ENCODE peak calls at places on chromosomes 4 and X, in four cellular contexts. B, C, Q and Y are unnamed samples. For H3K4me1, the result is how much of the 10 kb centered on the place peaks cover.

GRCh38 chr4:37561803-37562207 is 124.4 kb downstream of the RELL1 start:
- DNase-seq in B (no peak), C (peak), Q (peak), Y (peak)

GRCh38 chrX:117838581-117839331 is 277.9 kb downstream of the KLHL13 start:
- DNase-seq in B (no peak), C (no peak), Q (no peak), Y (no peak)

GRCh38 chr4:143287571-143287923 is 49.1 kb upstream of the GAB1 start:
- DNase-seq in B (no peak), C (no peak), Q (no peak), Y (no peak)

GRCh38 chr4:21845663-21846062 is 102.9 kb downstream of the KCNIP4 start:
- DNase-seq in B (no peak), C (peak), Q (no peak), Y (no peak)

GRCh38 chrX:21840199-21840557 is 761 bp downstream of the MBTPS2 start:
- DNase-seq in B (no peak), C (peak), Q (no peak), Y (no peak)

GRCh38 chr4:41339812-41340809 is 83.4 kb downstream of the UCHL1 start:
- DNase-seq in B (no peak), C (peak), Q (peak), Y (no peak)

GRCh38 chr4:126850286-126850685 is 782.5 kb upstream of the INTU start:
- DNase-seq in B (peak), C (peak), Q (peak), Y (peak)

GRCh38 chrX:30643313-30643821 is 9.9 kb upstream of the GK start:
- DNase-seq in B (no peak), C (no peak), Q (no peak), Y (no peak)

GRCh38 chrX:15718283-15718970 is 19.6 kb upstream of the CA5B start:
- DNase-seq in B (no peak), C (no peak), Q (no peak), Y (no peak)

GRCh38 chr4:47050986-47051725 is 19.8 kb downstream of the GABRB1 start:
- DNase-seq in B (no peak), C (no peak), Q (no peak), Y (no peak)

GRCh38 chr4:39319678-39320077 is 46.5 kb downstream of the RFC1 start:
- DNase-seq in B (peak), C (peak), Q (peak), Y (peak)

GRCh38 chr4:75412746-75413145 is 101.5 kb downstream of the RCHY1 start:
- DNase-seq in B (no peak), C (no peak), Q (no peak), Y (no peak)

GRCh38 chrX:17376381-17377046 is 1.5 kb downstream of the NHS start:
- DNase-seq in B (no peak), C (no peak), Q (peak), Y (no peak)

GRCh38 chr4:138275216-138275615 is 33.1 kb upstream of the SLC7A11 start:
- DNase-seq in B (no peak), C (no peak), Q (no peak), Y (no peak)

GRCh38 chr4:121011138-121011537 is 61.2 kb downstream of the NDNF start:
- DNase-seq in B (no peak), C (no peak), Q (no peak), Y (no peak)

GRCh38 chrX:18290200-18290599 is 64.3 kb downstream of the SCML2 start:
- DNase-seq in B (no peak), C (no peak), Q (no peak), Y (no peak)

GRCh38 chr4:40956726-40957255 is 207.0 kb downstream of the NSUN7 start:
- DNase-seq in B (no peak), C (no peak), Q (no peak), Y (no peak)

GRCh38 chr4:55345054-55345453 is 988 bp upstream of the SRD5A3 start:
- DNase-seq in B (no peak), C (no peak), Q (no peak), Y (no peak)

GRCh38 chr4:53313510-53313909 is 52.4 kb downstream of the SCFD2 start:
- DNase-seq in B (no peak), C (peak), Q (peak), Y (no peak)

GRCh38 chr4:3414421-3415279 is 27.1 kb upstream of the HGFAC start:
- DNase-seq in B (no peak), C (no peak), Q (no peak), Y (no peak)

GRCh38 chr4:181162266-181163063 is 1080.7 kb upstream of the TENM3 start:
- DNase-seq in B (no peak), C (no peak), Q (no peak), Y (no peak)

GRCh38 chr4:108272566-108272965 is 103.8 kb upstream of the LEF1 start:
- DNase-seq in B (no peak), C (peak), Q (no peak), Y (no peak)

GRCh38 chrX:2589186-2590020 is 88.6 kb upstream of the DHRSX start:
- DNase-seq in B (no peak), C (no peak), Q (no peak), Y (peak)

GRCh38 chrX:119417842-119418241 is 18.7 kb downstream of the SLC25A43 start:
- DNase-seq in B (no peak), C (no peak), Q (peak), Y (no peak)

GRCh38 chr4:47513493-47513892 is 28.4 kb downstream of the ATP10D start:
- DNase-seq in B (no peak), C (no peak), Q (no peak), Y (no peak)

DNA sequence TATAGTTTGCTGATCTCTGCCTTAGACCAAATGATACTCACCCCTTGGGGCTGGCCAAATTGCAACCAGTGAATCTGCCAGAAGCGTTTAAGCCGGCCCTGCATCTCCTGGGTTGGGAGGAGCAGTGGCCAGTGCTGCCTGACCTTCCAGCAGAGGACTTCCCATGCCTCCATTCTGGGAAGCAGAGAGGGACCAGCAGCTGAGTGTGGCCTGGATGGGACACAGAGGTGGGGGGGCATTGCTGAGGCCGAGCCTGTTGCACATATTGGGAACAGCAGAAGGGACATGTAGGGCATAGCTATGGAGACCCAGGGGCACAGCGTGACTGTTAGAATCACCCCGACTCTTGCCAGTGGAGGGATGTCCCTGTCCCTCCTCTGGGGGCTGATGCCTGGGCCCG is 93.3 kb downstream of the CPZ start:
- DNase-seq in B (no peak), C (no peak), Q (no peak), Y (no peak)
- H3K4me1 ChIP-seq in B (under half), C (under half), Q (under half), Y (under half)

GRCh38 chrX:10350991-10351390 is 194.2 kb downstream of the CLCN4 start:
- DNase-seq in B (no peak), C (peak), Q (no peak), Y (no peak)
- H3K4me1 ChIP-seq in B (under half), C (under half), Q (under half), Y (under half)

GRCh38 chr4:101345596-101346311 is 1.6 kb downstream of the PPP3CA start:
- DNase-seq in B (no peak), C (no peak), Q (peak), Y (no peak)
- H3K4me1 ChIP-seq in B (under half), C (under half), Q (half or more), Y (under half)

DNA sequence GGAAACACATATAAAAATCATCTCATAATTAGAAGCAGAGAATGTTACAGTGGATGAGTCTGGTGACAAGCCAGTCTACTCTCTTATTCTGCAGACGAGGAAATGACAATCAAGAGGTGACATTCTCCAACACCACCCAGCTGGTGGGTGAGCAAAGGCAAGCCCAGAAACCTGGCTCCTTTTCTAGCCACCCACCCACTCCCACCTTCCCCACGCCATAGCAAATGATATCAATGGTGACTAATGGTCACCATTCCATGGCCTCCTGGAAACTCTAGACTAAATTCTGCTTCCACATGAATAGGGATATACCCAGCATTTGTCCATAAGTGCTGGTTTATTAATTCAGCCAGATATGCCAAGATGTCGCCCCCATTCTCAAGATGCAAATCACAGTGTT is 10.7 kb downstream of the SEL1L3 start:
- DNase-seq in B (no peak), C (no peak), Q (no peak), Y (no peak)
- H3K4me1 ChIP-seq in B (under half), C (under half), Q (under half), Y (under half)

GRCh38 chr4:184408021-184408710 is 66.2 kb downstream of the IRF2 start:
- DNase-seq in B (no peak), C (peak), Q (no peak), Y (no peak)
- H3K4me1 ChIP-seq in B (under half), C (under half), Q (under half), Y (under half)

DNA sequence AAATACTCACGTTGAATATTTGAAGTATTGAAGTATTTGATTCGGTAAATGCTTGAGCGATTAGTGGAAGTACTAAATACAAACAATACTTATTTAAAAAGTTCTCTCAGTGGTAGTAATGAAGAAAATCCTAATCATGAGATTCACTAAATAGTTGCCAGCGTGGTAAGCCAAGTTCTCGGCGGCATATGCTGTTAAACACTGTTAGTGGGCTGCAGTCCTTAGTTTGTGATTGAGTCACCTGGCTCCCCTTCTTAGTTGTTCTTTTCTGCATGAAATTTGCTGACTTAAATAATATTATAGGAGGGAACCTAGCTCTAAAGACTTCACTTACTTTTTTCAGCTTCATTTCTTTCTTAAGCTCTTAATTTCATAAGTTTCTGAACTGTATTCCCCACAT is 51.4 kb downstream of the STIM2 start:
- DNase-seq in B (no peak), C (no peak), Q (no peak), Y (no peak)
- H3K4me1 ChIP-seq in B (under half), C (under half), Q (under half), Y (under half)

GRCh38 chr4:1012031-1012739 is 759 bp downstream of the FGFRL1 start:
- DNase-seq in B (no peak), C (peak), Q (peak), Y (no peak)

GRCh38 chr4:1011022-1011694 is at the start of gene FGFRL1:
- DNase-seq in B (no peak), C (peak), Q (peak), Y (no peak)

GRCh38 chr4:1014395-1015167 is 3.2 kb downstream of the FGFRL1 start:
- DNase-seq in B (no peak), C (no peak), Q (no peak), Y (no peak)

GRCh38 chr4:1015179-1015578 is 3.8 kb downstream of the FGFRL1 start:
- DNase-seq in B (no peak), C (no peak), Q (no peak), Y (no peak)

DNA sequence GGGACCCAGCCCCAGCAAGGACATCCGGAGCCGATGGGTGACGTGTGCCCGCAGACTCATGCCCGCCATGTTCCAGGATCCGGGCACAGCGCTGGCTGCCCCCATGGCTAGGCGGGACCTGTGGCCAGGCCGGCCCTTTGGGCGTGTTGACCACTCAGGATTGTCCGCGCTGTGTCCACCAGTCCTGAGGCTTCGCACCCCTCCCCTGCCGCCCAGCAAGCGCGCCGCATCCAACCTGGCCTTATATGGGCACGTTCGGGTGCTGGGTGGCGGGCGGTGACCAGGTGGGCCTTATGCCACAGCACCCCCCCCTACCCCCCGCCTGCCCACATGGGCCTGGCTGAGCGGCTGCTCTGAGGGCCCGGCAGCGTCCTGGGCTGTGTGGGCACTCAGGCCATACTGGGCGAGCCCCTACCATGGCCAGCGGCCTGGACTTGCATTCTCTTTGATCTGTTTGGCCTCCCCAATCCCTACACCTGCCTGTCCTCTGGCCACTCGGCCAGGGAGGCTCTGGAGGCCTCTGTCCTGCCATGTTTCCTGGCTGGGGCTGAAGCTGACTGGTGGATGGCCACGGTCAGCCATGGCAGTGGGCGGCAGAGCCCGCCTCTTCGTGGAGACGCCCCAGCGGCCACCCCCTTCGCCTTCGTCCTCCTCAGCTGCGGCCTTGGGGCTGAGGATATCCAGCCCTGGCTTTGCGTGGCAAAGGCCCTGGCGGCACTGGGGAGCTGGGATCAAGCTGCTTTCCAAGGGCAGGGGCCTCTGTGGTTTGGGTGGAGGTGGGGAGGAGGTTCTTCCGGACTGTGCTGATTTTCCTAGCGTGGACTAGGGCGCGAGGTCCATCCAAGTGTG is 2.0 kb downstream of the FGFRL1 start:
- DNase-seq in B (no peak), C (no peak), Q (no peak), Y (no peak)
- H3K4me1 ChIP-seq in B (under half), C (under half), Q (under half), Y (under half)

GRCh38 chr4:158802914-158803313 is 34.1 kb downstream of the FNIP2 start:
- DNase-seq in B (no peak), C (no peak), Q (no peak), Y (no peak)

GRCh38 chr4:158809611-158810486 is 41.0 kb downstream of the FNIP2 start:
- DNase-seq in B (peak), C (peak), Q (peak), Y (no peak)

GRCh38 chr4:158807696-158808095 is 38.9 kb downstream of the FNIP2 start:
- DNase-seq in B (no peak), C (no peak), Q (no peak), Y (no peak)

GRCh38 chr4:158808399-158808798 is 39.6 kb downstream of the FNIP2 start:
- DNase-seq in B (no peak), C (no peak), Q (no peak), Y (no peak)

DNA sequence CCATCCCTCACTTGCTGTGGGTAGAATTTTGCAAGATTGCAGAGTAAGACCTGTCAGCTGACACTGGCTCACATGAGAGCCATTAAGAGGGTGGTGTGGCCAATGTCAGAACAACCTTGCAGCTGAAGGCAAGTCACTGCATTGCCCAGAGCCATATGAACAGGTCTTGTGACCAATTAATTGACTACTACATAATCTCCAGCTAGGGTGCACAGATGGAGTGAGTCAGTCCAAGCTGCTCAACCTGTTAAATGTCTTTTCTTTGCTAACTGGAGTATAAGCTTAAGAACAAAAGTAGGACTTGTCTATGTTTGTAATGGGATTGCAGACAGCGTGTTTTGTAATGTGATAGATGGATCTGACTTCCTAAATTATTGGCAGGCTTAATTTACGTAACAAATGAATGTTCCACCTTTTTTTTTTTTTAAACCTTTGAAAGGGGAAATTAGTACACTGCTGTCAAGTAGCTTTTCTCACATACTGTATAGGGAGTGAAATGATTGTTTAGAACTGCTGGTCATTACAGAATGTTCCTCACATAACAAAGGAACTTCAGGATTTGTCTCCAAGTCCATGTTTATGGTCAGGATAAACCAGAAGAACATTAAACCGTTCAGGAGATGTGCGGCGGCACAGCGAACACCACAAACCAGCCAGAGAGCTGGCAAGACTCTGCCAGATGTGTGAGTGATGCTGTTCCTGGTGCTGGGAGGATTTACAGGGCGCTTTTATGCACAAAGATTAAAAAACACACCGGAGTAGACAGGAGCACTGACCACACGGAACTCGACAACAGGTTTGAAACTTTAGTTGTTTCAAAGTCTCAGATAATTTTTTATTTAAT is 37.0 kb downstream of the FNIP2 start:
- DNase-seq in B (no peak), C (no peak), Q (no peak), Y (peak)
- H3K4me1 ChIP-seq in B (under half), C (under half), Q (under half), Y (under half)

GRCh38 chrX:48590203-48591103 is 6.8 kb upstream of the WDR13 start:
- DNase-seq in B (no peak), C (peak), Q (no peak), Y (no peak)

GRCh38 chrX:48597353-48598264 is at the start of gene WDR13:
- DNase-seq in B (peak), C (peak), Q (peak), Y (peak)

GRCh38 chrX:48595929-48596328 is 1.4 kb upstream of the WDR13 start:
- DNase-seq in B (no peak), C (no peak), Q (no peak), Y (no peak)

GRCh38 chrX:48589482-48590162 is 7.7 kb upstream of the WDR13 start:
- DNase-seq in B (no peak), C (no peak), Q (no peak), Y (no peak)

GRCh38 chrX:48592971-48593370 is 4.3 kb upstream of the WDR13 start:
- DNase-seq in B (no peak), C (no peak), Q (no peak), Y (no peak)
- H3K4me1 ChIP-seq in B (under half), C (under half), Q (under half), Y (under half)

GRCh38 chrX:151476597-151476996 is 79.6 kb downstream of the VMA21 start:
- DNase-seq in B (no peak), C (no peak), Q (no peak), Y (no peak)
- H3K4me1 ChIP-seq in B (under half), C (under half), Q (under half), Y (under half)